ENCODE peak calls at places on chromosome 4, in eight cellular contexts. Q is NCI-H1694 treated with DMSO at 0.1 percent for 48 hours; U is fibroblast of the conjunctiva; T is C1 segment of cervical spinal cord; B is NCI-H1092; S is activated naive CD8-positive, alpha-beta T cell treated with anti-CD3 and anti-CD28 coated beads, Interleukin-2, amount 50 U/mL, for 24 hours; A is GM13976; D is EL. V is an unnamed sample.

GRCh38 chr4:85747871-85748491 is 273.0 kb downstream of the ARHGAP24 start:
- DNase-seq in Q (peak), U (peak), T (no peak), B (peak), S (no peak), A (peak), D (peak), V (peak)

GRCh38 chr4:35975617-35976355 is 268.5 kb downstream of the ARAP2 start:
- DNase-seq in Q (no peak), U (no peak), T (no peak), B (no peak), S (no peak), A (no peak), D (no peak), V (no peak)

GRCh38 chr4:99848576-99848975 is 31.9 kb downstream of the DAPP1 start:
- DNase-seq in Q (no peak), U (no peak), T (no peak), B (no peak), S (no peak), A (peak), D (no peak), V (no peak)

GRCh38 chr4:24514808-24515207 is 69.5 kb downstream of the DHX15 start:
- DNase-seq in Q (no peak), U (no peak), T (no peak), B (no peak), S (no peak), A (peak), D (no peak), V (no peak)

GRCh38 chr4:80390178-80390577 is 54.6 kb downstream of the CFAP299 start:
- DNase-seq in Q (no peak), U (no peak), T (no peak), B (no peak), S (no peak), A (no peak), D (no peak), V (no peak)

GRCh38 chr4:186192068-186192751 is 843 bp downstream of the CYP4V2 start:
- DNase-seq in Q (no peak), U (no peak), T (no peak), B (peak), S (peak), A (no peak), D (peak), V (no peak)

GRCh38 chr4:155544547-155544946 is 122.1 kb upstream of the GUCY1A1 start:
- DNase-seq in Q (no peak), U (no peak), T (no peak), B (no peak), S (no peak), A (no peak), D (no peak), V (no peak)

GRCh38 chr4:82652062-82652461 is 90.3 kb upstream of the TMEM150C start:
- DNase-seq in Q (no peak), U (no peak), T (no peak), B (no peak), S (no peak), A (no peak), D (peak), V (no peak)

GRCh38 chr4:186297013-186297645 is 31.1 kb downstream of the F11 start:
- DNase-seq in Q (peak), U (peak), T (no peak), B (peak), S (no peak), A (peak), D (peak), V (peak)

GRCh38 chr4:113952452-113953029 is 26.9 kb downstream of the ARSJ start:
- DNase-seq in Q (peak), U (peak), T (no peak), B (peak), S (peak), A (peak), D (peak), V (no peak)

GRCh38 chr4:72714482-72715279 is 145.7 kb upstream of the ADAMTS3 start:
- DNase-seq in Q (no peak), U (no peak), T (no peak), B (no peak), S (no peak), A (no peak), D (no peak), V (no peak)

GRCh38 chr4:7073526-7074390 is 5.9 kb upstream of the GRPEL1 start:
- DNase-seq in Q (peak), U (no peak), T (no peak), B (peak), S (no peak), A (peak), D (peak), V (peak)

GRCh38 chr4:9867746-9868425 is 86.5 kb downstream of the DRD5 start:
- DNase-seq in Q (no peak), U (no peak), T (no peak), B (peak), S (no peak), A (no peak), D (no peak), V (no peak)

GRCh38 chr4:168562021-168562691 is 65.3 kb downstream of the PALLD start:
- DNase-seq in Q (no peak), U (no peak), T (no peak), B (no peak), S (no peak), A (no peak), D (peak), V (no peak)

GRCh38 chr4:2406406-2406805 is 12.0 kb downstream of the ZFYVE28 start:
- DNase-seq in Q (no peak), U (no peak), T (no peak), B (no peak), S (no peak), A (no peak), D (no peak), V (no peak)

GRCh38 chr4:53365121-53365485 is 758 bp downstream of the SCFD2 start:
- DNase-seq in Q (no peak), U (no peak), T (no peak), B (no peak), S (peak), A (peak), D (peak), V (no peak)

GRCh38 chr4:128663325-128663724 is 146.2 kb upstream of the JADE1 start:
- DNase-seq in Q (no peak), U (no peak), T (no peak), B (no peak), S (no peak), A (no peak), D (no peak), V (no peak)

GRCh38 chr4:60962286-60962685 is 237.8 kb upstream of the ADGRL3 start:
- DNase-seq in Q (no peak), U (no peak), T (no peak), B (no peak), S (no peak), A (no peak), D (no peak), V (no peak)

GRCh38 chr4:2076908-2077534 is 17.9 kb downstream of the NAT8L start:
- DNase-seq in Q (no peak), U (no peak), T (no peak), B (no peak), S (no peak), A (no peak), D (no peak), V (no peak)

V was measured in DMS 273 treated with DMSO at 0.1 percent for 48 hours.